ENCODE peak calls at places on chromosome 7, in nine cellular contexts. K, O, B, A, R, C, S, W and H are unnamed samples.

GRCh38 chr7:1025747-1026581 is 18.4 kb upstream of the GPR146 start:
- DNase-seq in K (no peak), W (no peak), R (no peak), O (no peak), S (no peak), B (no peak), C (no peak), A (no peak), H (no peak)

GRCh38 chr7:13414661-13415105 is 574.8 kb downstream of the ETV1 start:
- DNase-seq in O (no peak), S (no peak), B (no peak), C (no peak), W (no peak), A (no peak), R (no peak), K (no peak), H (no peak)

GRCh38 chr7:2688409-2689342 is 674 bp downstream of the AMZ1 start:
- DNase-seq in W (no peak), R (no peak), A (no peak), S (no peak), K (no peak), O (no peak), C (peak; percentile 57), B (no peak), H (no peak)

GRCh38 chr7:101121996-101122932 is 4.6 kb upstream of the SERPINE1 start:
- DNase-seq in K (no peak), S (peak; percentile 72), A (no peak), W (no peak), O (no peak), C (peak; percentile 39), R (no peak), B (no peak), H (no peak)

GRCh38 chr7:39536926-39537325 is 29.3 kb upstream of the YAE1 start:
- DNase-seq in R (no peak), W (no peak), S (no peak), A (no peak), O (no peak), C (no peak), K (no peak), B (no peak), H (no peak)

GRCh38 chr7:75842836-75843446 is 29.3 kb upstream of the CCL24 start:
- DNase-seq in W (no peak), R (no peak), O (no peak), A (no peak), B (no peak), C (no peak), K (no peak), S (peak; percentile 1), H (no peak)

GRCh38 chr7:68461430-68461829 is 1136.8 kb upstream of the AUTS2 start:
- DNase-seq in O (no peak), R (no peak), S (no peak), W (no peak), C (no peak), A (no peak), B (no peak), K (no peak), H (no peak)

GRCh38 chr7:96157856-96158255 is 164.0 kb downstream of the SLC25A13 start:
- DNase-seq in W (no peak), B (no peak), C (no peak), R (no peak), K (no peak), A (no peak), O (no peak), S (no peak), H (no peak)

GRCh38 chr7:20776214-20776875 is 10.3 kb downstream of the SP8 start:
- DNase-seq in S (no peak), C (no peak), A (no peak), O (no peak), W (no peak), R (no peak), B (no peak), K (no peak), H (no peak)

GRCh38 chr7:98771519-98772241 is 98.1 kb downstream of the TMEM130 start:
- DNase-seq in O (no peak), S (no peak), A (no peak), W (no peak), C (peak; percentile 59), K (no peak), B (no peak), R (no peak), H (no peak)

GRCh38 chr7:127332884-127333283 is 59.6 kb downstream of the ZNF800 start:
- DNase-seq in B (no peak), S (no peak), O (no peak), C (no peak), K (no peak), A (no peak), R (no peak), W (no peak), H (no peak)

GRCh38 chr7:73738220-73738611 is 386 bp downstream of the ABHD11 start:
- DNase-seq in W (peak; percentile 47), B (peak; percentile 68), R (peak; percentile 60), K (no peak), O (peak; percentile 47), S (no peak), C (peak; percentile 37), A (peak; percentile 61), H (no peak)

GRCh38 chr7:36967387-36967786 is 243.1 kb upstream of the AOAH start:
- DNase-seq in A (no peak), O (no peak), C (peak; percentile 60), W (no peak), B (no peak), R (no peak), S (peak; percentile 28), K (no peak), H (peak; percentile 30)